ENCODE peak calls at places on chromosomes 13 and 19, in six cellular contexts. One of them, this sample, is unnamed.
A peak's percentile ranks its signal among the peaks of the same experiment; 100 is the strongest.

GRCh38 chr19:44738603-44739585 is 9.6 kb upstream of the BCL3 start:
- DNase-seq in neuronal stem cell: no peak
- DNase-seq in trophoblast cell: peak; percentile 54
- DNase-seq in mesenchymal stem cell: peak; percentile 47
- DNase-seq in IMR-90: no peak
- DNase-seq in H1: no peak
- DNase-seq in this sample: no peak

GRCh38 chr13:102907886-102908515 is 62.2 kb downstream of the ERCC5 start:
- DNase-seq in H1: no peak
- DNase-seq in trophoblast cell: no peak
- DNase-seq in mesenchymal stem cell: no peak
- DNase-seq in IMR-90: no peak
- DNase-seq in neuronal stem cell: no peak
- DNase-seq in this sample: no peak

GRCh38 chr13:67137044-67137735 is 92.9 kb downstream of the PCDH9 start:
- DNase-seq in trophoblast cell: no peak
- DNase-seq in H1: no peak
- DNase-seq in mesenchymal stem cell: peak; percentile 11
- DNase-seq in IMR-90: peak; percentile 62
- DNase-seq in neuronal stem cell: no peak
- DNase-seq in this sample: no peak

GRCh38 chr13:40315416-40316064 is 350.9 kb downstream of the FOXO1 start:
- DNase-seq in neuronal stem cell: no peak
- DNase-seq in trophoblast cell: peak; percentile 22
- DNase-seq in H1: no peak
- DNase-seq in IMR-90: no peak
- DNase-seq in mesenchymal stem cell: no peak
- DNase-seq in this sample: no peak

GRCh38 chr19:12782424-12783225 is 7.3 kb upstream of the HOOK2 start:
- DNase-seq in H1: no peak
- DNase-seq in trophoblast cell: no peak
- DNase-seq in neuronal stem cell: no peak
- DNase-seq in IMR-90: peak; percentile 85
- DNase-seq in mesenchymal stem cell: peak; percentile 96
- DNase-seq in this sample: peak; percentile 56

GRCh38 chr19:29591670-29592069 is 14.4 kb upstream of the POP4 start:
- DNase-seq in mesenchymal stem cell: no peak
- DNase-seq in H1: no peak
- DNase-seq in trophoblast cell: no peak
- DNase-seq in IMR-90: no peak
- DNase-seq in neuronal stem cell: no peak
- DNase-seq in this sample: no peak

GRCh38 chr13:37701972-37702371 is 103.4 kb upstream of the POSTN start:
- DNase-seq in mesenchymal stem cell: peak; percentile 96
- DNase-seq in neuronal stem cell: no peak
- DNase-seq in IMR-90: peak; percentile 99
- DNase-seq in trophoblast cell: peak; percentile 78
- DNase-seq in H1: no peak
- DNase-seq in this sample: no peak

GRCh38 chr13:21735621-21736401 is 64.9 kb downstream of the FGF9 start:
- DNase-seq in neuronal stem cell: no peak
- DNase-seq in mesenchymal stem cell: no peak
- DNase-seq in IMR-90: no peak
- DNase-seq in trophoblast cell: no peak
- DNase-seq in H1: no peak
- DNase-seq in this sample: no peak

GRCh38 chr13:34627499-34627898 is 314.6 kb upstream of the NBEA start:
- DNase-seq in IMR-90: no peak
- DNase-seq in neuronal stem cell: peak; percentile 80
- DNase-seq in H1: no peak
- DNase-seq in mesenchymal stem cell: no peak
- DNase-seq in trophoblast cell: no peak
- DNase-seq in this sample: no peak

GRCh38 chr13:75715598-75716523 is 79.7 kb downstream of the LMO7 start:
- DNase-seq in trophoblast cell: no peak
- DNase-seq in neuronal stem cell: no peak
- DNase-seq in mesenchymal stem cell: peak; percentile 35
- DNase-seq in H1: no peak
- DNase-seq in IMR-90: no peak
- DNase-seq in this sample: no peak

GRCh38 chr13:27172495-27172842 is 858 bp upstream of the USP12 start:
- DNase-seq in IMR-90: peak; percentile 63
- DNase-seq in H1: no peak
- DNase-seq in mesenchymal stem cell: no peak
- DNase-seq in neuronal stem cell: no peak
- DNase-seq in trophoblast cell: peak; percentile 45
- DNase-seq in this sample: no peak

GRCh38 chr13:77338961-77339401 is 12.1 kb upstream of the MYCBP2 start:
- DNase-seq in H1: no peak
- DNase-seq in neuronal stem cell: no peak
- DNase-seq in mesenchymal stem cell: no peak
- DNase-seq in IMR-90: no peak
- DNase-seq in trophoblast cell: no peak
- DNase-seq in this sample: no peak

GRCh38 chr13:108827637-108828036 is 198.2 kb downstream of the MYO16 start:
- DNase-seq in neuronal stem cell: no peak
- DNase-seq in trophoblast cell: no peak
- DNase-seq in H1: no peak
- DNase-seq in mesenchymal stem cell: no peak
- DNase-seq in IMR-90: no peak
- DNase-seq in this sample: no peak

GRCh38 chr13:80161219-80161618 is 179.7 kb downstream of the SPRY2 start:
- DNase-seq in H1: no peak
- DNase-seq in mesenchymal stem cell: no peak
- DNase-seq in IMR-90: no peak
- DNase-seq in trophoblast cell: no peak
- DNase-seq in neuronal stem cell: no peak
- DNase-seq in this sample: no peak

GRCh38 chr19:50333235-50333736 is 4.1 kb upstream of the KCNC3 start:
- DNase-seq in mesenchymal stem cell: peak; percentile 41
- DNase-seq in neuronal stem cell: peak; percentile 94
- DNase-seq in IMR-90: peak; percentile 67
- DNase-seq in trophoblast cell: peak; percentile 98
- DNase-seq in H1: peak; percentile 86
- DNase-seq in this sample: peak; percentile 96

GRCh38 chr13:37277435-37278144 is 172.1 kb upstream of the CSNK1A1L start:
- DNase-seq in mesenchymal stem cell: no peak
- DNase-seq in trophoblast cell: no peak
- DNase-seq in IMR-90: peak; percentile 45
- DNase-seq in H1: no peak
- DNase-seq in neuronal stem cell: no peak
- DNase-seq in this sample: no peak

GRCh38 chr13:95834134-95834765 is 157.3 kb downstream of the DNAJC3 start:
- DNase-seq in IMR-90: peak; percentile 57
- DNase-seq in neuronal stem cell: peak; percentile 74
- DNase-seq in trophoblast cell: peak; percentile 42
- DNase-seq in H1: peak; percentile 25
- DNase-seq in mesenchymal stem cell: peak; percentile 71
- DNase-seq in this sample: peak; percentile 58

GRCh38 chr19:6402058-6402457 is 9.1 kb upstream of the GTF2F1 start:
- DNase-seq in neuronal stem cell: no peak
- DNase-seq in mesenchymal stem cell: no peak
- DNase-seq in H1: no peak
- DNase-seq in IMR-90: no peak
- DNase-seq in trophoblast cell: no peak
- DNase-seq in this sample: no peak

GRCh38 chr19:39325778-39326680 is 5.4 kb upstream of the LRFN1 start:
- DNase-seq in IMR-90: peak; percentile 7
- DNase-seq in H1: no peak
- DNase-seq in trophoblast cell: no peak
- DNase-seq in neuronal stem cell: no peak
- DNase-seq in mesenchymal stem cell: peak; percentile 33
- DNase-seq in this sample: peak; percentile 60

GRCh38 chr13:70203661-70204229 is 95.5 kb upstream of the KLHL1 start:
- DNase-seq in neuronal stem cell: no peak
- DNase-seq in H1: no peak
- DNase-seq in IMR-90: no peak
- DNase-seq in trophoblast cell: no peak
- DNase-seq in mesenchymal stem cell: no peak
- DNase-seq in this sample: no peak

GRCh38 chr13:50757021-50757420 is 86.5 kb downstream of the DLEU7 start:
- DNase-seq in H1: no peak
- DNase-seq in IMR-90: no peak
- DNase-seq in trophoblast cell: no peak
- DNase-seq in neuronal stem cell: no peak
- DNase-seq in mesenchymal stem cell: peak; percentile 22
- DNase-seq in this sample: no peak

GRCh38 chr19:42555317-42555716 is 27.0 kb upstream of the CEACAM1 start:
- DNase-seq in neuronal stem cell: no peak
- DNase-seq in mesenchymal stem cell: no peak
- DNase-seq in H1: no peak
- DNase-seq in trophoblast cell: no peak
- DNase-seq in IMR-90: no peak
- DNase-seq in this sample: peak; percentile 35

GRCh38 chr13:42969558-42970172 is 22.4 kb downstream of the EPSTI1 start:
- DNase-seq in neuronal stem cell: peak; percentile 76
- DNase-seq in mesenchymal stem cell: peak; percentile 66
- DNase-seq in trophoblast cell: peak; percentile 68
- DNase-seq in IMR-90: peak; percentile 69
- DNase-seq in H1: no peak
- DNase-seq in this sample: peak; percentile 82

GRCh38 chr19:11963566-11964355 is 1.1 kb upstream of the ZNF763 start:
- DNase-seq in H1: peak; percentile 57
- DNase-seq in mesenchymal stem cell: peak; percentile 73
- DNase-seq in neuronal stem cell: peak; percentile 77
- DNase-seq in IMR-90: peak; percentile 61
- DNase-seq in trophoblast cell: peak; percentile 63
- DNase-seq in this sample: peak; percentile 82

GRCh38 chr19:46373573-46374359 is 26.9 kb downstream of the PPP5C start:
- DNase-seq in mesenchymal stem cell: peak; percentile 42
- DNase-seq in IMR-90: peak; percentile 50
- DNase-seq in trophoblast cell: peak; percentile 36
- DNase-seq in neuronal stem cell: peak; percentile 20
- DNase-seq in H1: peak; percentile 62
- DNase-seq in this sample: peak; percentile 89

GRCh38 chr13:31122143-31122542 is 39.6 kb downstream of the HSPH1 start:
- DNase-seq in H1: no peak
- DNase-seq in mesenchymal stem cell: no peak
- DNase-seq in neuronal stem cell: no peak
- DNase-seq in trophoblast cell: no peak
- DNase-seq in IMR-90: no peak
- DNase-seq in this sample: no peak
- H3K14ac ChIP-seq in H1: no peak overlapping the region
- H3K14ac ChIP-seq in mesenchymal stem cell: no peak overlapping the region
- H3K14ac ChIP-seq in neuronal stem cell: no peak overlapping the region
- H3K14ac ChIP-seq in trophoblast cell: no peak overlapping the region
- H3K14ac ChIP-seq in IMR-90: no peak overlapping the region
- H3K14ac ChIP-seq in this sample: no peak overlapping the region

GRCh38 chr19:34128558-34129250 is 43.6 kb upstream of the LSM14A start:
- DNase-seq in IMR-90: no peak
- DNase-seq in neuronal stem cell: no peak
- DNase-seq in mesenchymal stem cell: no peak
- DNase-seq in trophoblast cell: no peak
- DNase-seq in H1: no peak
- DNase-seq in this sample: no peak

GRCh38 chr19:34126966-34127365 is 45.3 kb upstream of the LSM14A start:
- DNase-seq in mesenchymal stem cell: no peak
- DNase-seq in H1: no peak
- DNase-seq in IMR-90: no peak
- DNase-seq in neuronal stem cell: no peak
- DNase-seq in trophoblast cell: no peak
- DNase-seq in this sample: no peak

GRCh38 chr19:34135033-34135370 is 37.3 kb upstream of the LSM14A start:
- DNase-seq in neuronal stem cell: no peak
- DNase-seq in H1: no peak
- DNase-seq in trophoblast cell: no peak
- DNase-seq in IMR-90: no peak
- DNase-seq in mesenchymal stem cell: no peak
- DNase-seq in this sample: no peak

GRCh38 chr19:34134190-34135032 is 37.9 kb upstream of the LSM14A start:
- DNase-seq in trophoblast cell: peak; percentile 64
- DNase-seq in neuronal stem cell: peak; percentile 87
- DNase-seq in mesenchymal stem cell: peak; percentile 60
- DNase-seq in H1: peak; percentile 80
- DNase-seq in IMR-90: peak; percentile 47
- DNase-seq in this sample: peak; percentile 93

DNA sequence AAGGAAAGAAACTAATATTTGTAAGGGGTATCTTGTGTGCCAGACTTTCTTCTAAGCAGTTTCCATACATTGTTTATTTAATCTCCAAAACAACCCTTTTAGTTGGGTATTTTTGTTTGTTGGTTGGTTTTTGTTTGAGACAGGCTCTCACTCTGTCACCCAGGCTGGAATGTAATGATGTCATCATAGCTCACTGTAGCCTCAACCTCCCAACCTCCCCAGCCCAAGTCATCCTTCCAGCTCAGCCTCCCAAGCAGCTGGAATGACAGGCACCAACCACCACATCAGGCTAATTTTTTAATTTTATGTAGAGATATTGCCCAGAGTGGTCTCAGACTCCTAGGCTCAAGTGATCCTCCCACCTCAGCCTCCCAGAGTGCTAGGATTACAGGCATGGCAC is 41.2 kb upstream of the LSM14A start:
- DNase-seq in mesenchymal stem cell: peak; percentile 10
- DNase-seq in H1: no peak
- DNase-seq in IMR-90: peak; percentile 8
- DNase-seq in trophoblast cell: no peak
- DNase-seq in neuronal stem cell: no peak
- DNase-seq in this sample: no peak
- H3K14ac ChIP-seq in mesenchymal stem cell: no peak overlapping the region
- H3K14ac ChIP-seq in H1: no peak overlapping the region
- H3K14ac ChIP-seq in IMR-90: no peak overlapping the region
- H3K14ac ChIP-seq in trophoblast cell: no peak overlapping the region
- H3K14ac ChIP-seq in neuronal stem cell: no peak overlapping the region
- H3K14ac ChIP-seq in this sample: no peak overlapping the region

GRCh38 chr19:28567834-28568233 is 645.1 kb downstream of the UQCRFS1 start:
- DNase-seq in trophoblast cell: no peak
- DNase-seq in neuronal stem cell: no peak
- DNase-seq in IMR-90: no peak
- DNase-seq in mesenchymal stem cell: no peak
- DNase-seq in H1: no peak
- DNase-seq in this sample: no peak

GRCh38 chr19:28563964-28564914 is 648.7 kb downstream of the UQCRFS1 start:
- DNase-seq in H1: no peak
- DNase-seq in trophoblast cell: no peak
- DNase-seq in mesenchymal stem cell: no peak
- DNase-seq in IMR-90: no peak
- DNase-seq in neuronal stem cell: no peak
- DNase-seq in this sample: no peak

GRCh38 chr19:28574212-28574611 is 638.7 kb downstream of the UQCRFS1 start:
- DNase-seq in trophoblast cell: no peak
- DNase-seq in neuronal stem cell: no peak
- DNase-seq in mesenchymal stem cell: no peak
- DNase-seq in H1: no peak
- DNase-seq in IMR-90: no peak
- DNase-seq in this sample: no peak

GRCh38 chr19:28569132-28570114 is 643.5 kb downstream of the UQCRFS1 start:
- DNase-seq in mesenchymal stem cell: no peak
- DNase-seq in IMR-90: no peak
- DNase-seq in trophoblast cell: no peak
- DNase-seq in neuronal stem cell: no peak
- DNase-seq in H1: no peak
- DNase-seq in this sample: peak; percentile 57
- H3K14ac ChIP-seq in mesenchymal stem cell: no peak overlapping the region
- H3K14ac ChIP-seq in IMR-90: no peak overlapping the region
- H3K14ac ChIP-seq in trophoblast cell: no peak overlapping the region
- H3K14ac ChIP-seq in neuronal stem cell: no peak overlapping the region
- H3K14ac ChIP-seq in H1: no peak overlapping the region
- H3K14ac ChIP-seq in this sample: no peak overlapping the region

GRCh38 chr13:87057807-87058520 is 613.2 kb upstream of the SLITRK5 start:
- DNase-seq in H1: no peak
- DNase-seq in trophoblast cell: no peak
- DNase-seq in IMR-90: peak; percentile 50
- DNase-seq in mesenchymal stem cell: peak; percentile 54
- DNase-seq in neuronal stem cell: no peak
- DNase-seq in this sample: no peak

GRCh38 chr13:87052731-87053130 is 618.4 kb upstream of the SLITRK5 start:
- DNase-seq in IMR-90: peak; percentile 54
- DNase-seq in trophoblast cell: no peak
- DNase-seq in H1: no peak
- DNase-seq in mesenchymal stem cell: no peak
- DNase-seq in neuronal stem cell: no peak
- DNase-seq in this sample: no peak
- H3K14ac ChIP-seq in IMR-90: no peak overlapping the region
- H3K14ac ChIP-seq in trophoblast cell: no peak overlapping the region
- H3K14ac ChIP-seq in H1: no peak overlapping the region
- H3K14ac ChIP-seq in mesenchymal stem cell: no peak overlapping the region
- H3K14ac ChIP-seq in neuronal stem cell: no peak overlapping the region
- H3K14ac ChIP-seq in this sample: no peak overlapping the region

This sample was measured in H9.